ENCODE peak calls at places on chromosomes 4 and X, in five cellular contexts. One of them, this sample, is unnamed.
A peak's percentile ranks its signal among the peaks of the same experiment; 100 is the strongest.

GRCh38 chr4:128338634-128339355 is 51.2 kb upstream of the PGRMC2 start:
- DNase-seq in HFF-Myc: peak; percentile 76
- DNase-seq in SK-N-SH: no peak
- DNase-seq in tibial artery: no peak
- DNase-seq in ovary: no peak
- DNase-seq in this sample: no peak

GRCh38 chr4:107705742-107706556 is 14.1 kb downstream of the PAPSS1 start:
- DNase-seq in SK-N-SH: no peak
- DNase-seq in tibial artery: no peak
- DNase-seq in ovary: no peak
- DNase-seq in HFF-Myc: no peak
- DNase-seq in this sample: no peak

GRCh38 chr4:89307446-89308160 is at the start of gene GPRIN3:
- DNase-seq in ovary: peak; percentile 76
- DNase-seq in SK-N-SH: peak; percentile 86
- DNase-seq in HFF-Myc: no peak
- DNase-seq in tibial artery: peak; percentile 36
- DNase-seq in this sample: peak; percentile 73

GRCh38 chr4:100872811-100873210 is 355.0 kb upstream of the EMCN start:
- DNase-seq in tibial artery: no peak
- DNase-seq in ovary: no peak
- DNase-seq in HFF-Myc: no peak
- DNase-seq in SK-N-SH: no peak
- DNase-seq in this sample: no peak

GRCh38 chrX:72576161-72576896 is 3.7 kb upstream of the HDAC8 start:
- DNase-seq in HFF-Myc: no peak
- DNase-seq in ovary: no peak
- DNase-seq in tibial artery: no peak
- DNase-seq in SK-N-SH: no peak
- DNase-seq in this sample: no peak

GRCh38 chr4:60817609-60818008 is 382.5 kb upstream of the ADGRL3 start:
- DNase-seq in HFF-Myc: no peak
- DNase-seq in tibial artery: no peak
- DNase-seq in SK-N-SH: no peak
- DNase-seq in ovary: no peak
- DNase-seq in this sample: no peak

GRCh38 chrX:125295337-125295736 is 24.3 kb upstream of the TEX13C start:
- DNase-seq in tibial artery: no peak
- DNase-seq in SK-N-SH: no peak
- DNase-seq in HFF-Myc: no peak
- DNase-seq in ovary: no peak
- DNase-seq in this sample: no peak

GRCh38 chrX:149950681-149951080 is 12.4 kb upstream of the EOLA2 start:
- DNase-seq in HFF-Myc: peak; percentile 38
- DNase-seq in ovary: no peak
- DNase-seq in tibial artery: no peak
- DNase-seq in SK-N-SH: peak; percentile 18
- DNase-seq in this sample: peak; percentile 21

GRCh38 chr4:173332021-173332487 is 2.1 kb downstream of the HMGB2 start:
- DNase-seq in tibial artery: no peak
- DNase-seq in SK-N-SH: no peak
- DNase-seq in ovary: no peak
- DNase-seq in HFF-Myc: no peak
- DNase-seq in this sample: no peak

GRCh38 chr4:150297861-150298474 is 219.7 kb downstream of the DCLK2 start:
- DNase-seq in SK-N-SH: peak; percentile 34
- DNase-seq in ovary: no peak
- DNase-seq in tibial artery: peak; percentile 28
- DNase-seq in HFF-Myc: no peak
- DNase-seq in this sample: no peak

GRCh38 chrX:81779701-81780100 is 577.8 kb downstream of the SH3BGRL start:
- DNase-seq in tibial artery: no peak
- DNase-seq in ovary: no peak
- DNase-seq in SK-N-SH: no peak
- DNase-seq in HFF-Myc: no peak
- DNase-seq in this sample: no peak

GRCh38 chr4:128349921-128350320 is 62.3 kb upstream of the PGRMC2 start:
- DNase-seq in HFF-Myc: peak; percentile 72
- DNase-seq in SK-N-SH: no peak
- DNase-seq in ovary: no peak
- DNase-seq in tibial artery: no peak
- DNase-seq in this sample: no peak

GRCh38 chr4:23959401-23960148 is 69.7 kb upstream of the PPARGC1A start:
- DNase-seq in SK-N-SH: no peak
- DNase-seq in HFF-Myc: no peak
- DNase-seq in ovary: no peak
- DNase-seq in tibial artery: no peak
- DNase-seq in this sample: no peak

GRCh38 chr4:100823066-100823992 is 305.5 kb upstream of the EMCN start:
- DNase-seq in ovary: no peak
- DNase-seq in SK-N-SH: no peak
- DNase-seq in tibial artery: no peak
- DNase-seq in HFF-Myc: no peak
- DNase-seq in this sample: no peak

GRCh38 chr4:92163348-92163747 is 140.4 kb upstream of the GRID2 start:
- DNase-seq in tibial artery: no peak
- DNase-seq in ovary: no peak
- DNase-seq in HFF-Myc: no peak
- DNase-seq in SK-N-SH: no peak
- DNase-seq in this sample: no peak

GRCh38 chrX:76850851-76851250 is 423.3 kb downstream of the MAGEE1 start:
- DNase-seq in SK-N-SH: no peak
- DNase-seq in HFF-Myc: no peak
- DNase-seq in ovary: no peak
- DNase-seq in tibial artery: no peak
- DNase-seq in this sample: no peak

GRCh38 chr4:184722798-184723197 is 11.1 kb downstream of the CENPU start:
- DNase-seq in ovary: no peak
- DNase-seq in tibial artery: no peak
- DNase-seq in SK-N-SH: no peak
- DNase-seq in HFF-Myc: no peak
- DNase-seq in this sample: no peak

GRCh38 chr4:189912170-189912569 is 28.5 kb upstream of the FRG1 start:
- DNase-seq in tibial artery: no peak
- DNase-seq in HFF-Myc: no peak
- DNase-seq in SK-N-SH: no peak
- DNase-seq in ovary: no peak
- DNase-seq in this sample: no peak

GRCh38 chr4:82528868-82529267 is 32.9 kb downstream of the TMEM150C start:
- DNase-seq in tibial artery: no peak
- DNase-seq in ovary: no peak
- DNase-seq in HFF-Myc: no peak
- DNase-seq in SK-N-SH: no peak
- DNase-seq in this sample: no peak

GRCh38 chr4:21795091-21795490 is 153.5 kb downstream of the KCNIP4 start:
- DNase-seq in HFF-Myc: no peak
- DNase-seq in tibial artery: no peak
- DNase-seq in SK-N-SH: no peak
- DNase-seq in ovary: no peak
- DNase-seq in this sample: no peak

GRCh38 chrX:118545510-118545909 is 49.9 kb downstream of the DOCK11 start:
- DNase-seq in ovary: no peak
- DNase-seq in SK-N-SH: no peak
- DNase-seq in tibial artery: no peak
- DNase-seq in HFF-Myc: no peak
- DNase-seq in this sample: no peak

GRCh38 chrX:281166-281999 is at the start of gene PLCXD1:
- DNase-seq in ovary: peak; percentile 67
- DNase-seq in SK-N-SH: peak; percentile 84
- DNase-seq in tibial artery: peak; percentile 20
- DNase-seq in HFF-Myc: no peak
- DNase-seq in this sample: no peak

GRCh38 chr4:26489101-26489669 is 1.1 kb downstream of the CCKAR start:
- DNase-seq in SK-N-SH: no peak
- DNase-seq in ovary: no peak
- DNase-seq in HFF-Myc: no peak
- DNase-seq in tibial artery: no peak
- DNase-seq in this sample: no peak

GRCh38 chrX:15856580-15856979 is 2.0 kb upstream of the AP1S2 start:
- DNase-seq in HFF-Myc: no peak
- DNase-seq in ovary: no peak
- DNase-seq in SK-N-SH: no peak
- DNase-seq in tibial artery: no peak
- DNase-seq in this sample: no peak

GRCh38 chr4:87555751-87556619 is 26.8 kb upstream of the SPARCL1 start:
- DNase-seq in ovary: no peak
- DNase-seq in tibial artery: peak; percentile 38
- DNase-seq in SK-N-SH: no peak
- DNase-seq in HFF-Myc: no peak
- DNase-seq in this sample: no peak

GRCh38 chr4:108559911-108560310 is 60.5 kb upstream of the RPL34 start:
- DNase-seq in ovary: no peak
- DNase-seq in HFF-Myc: no peak
- DNase-seq in SK-N-SH: no peak
- DNase-seq in tibial artery: no peak
- DNase-seq in this sample: no peak

GRCh38 chr4:1250527-1250812 is 1.5 kb upstream of the CTBP1 start:
- DNase-seq in SK-N-SH: peak; percentile 8
- DNase-seq in tibial artery: no peak
- DNase-seq in HFF-Myc: no peak
- DNase-seq in ovary: no peak
- DNase-seq in this sample: no peak
- H3K4me3 ChIP-seq in SK-N-SH: peak overlapping the region; percentile 73
- H3K4me3 ChIP-seq in tibial artery: no peak overlapping the region
- H3K4me3 ChIP-seq in HFF-Myc: no peak overlapping the region
- H3K4me3 ChIP-seq in ovary: no peak overlapping the region
- H3K4me3 ChIP-seq in this sample: peak overlapping the region; percentile 74

GRCh38 chrX:68503830-68504229 is 5.0 kb downstream of the YIPF6 start:
- DNase-seq in HFF-Myc: no peak
- DNase-seq in ovary: no peak
- DNase-seq in tibial artery: no peak
- DNase-seq in SK-N-SH: no peak
- DNase-seq in this sample: no peak
- H3K4me3 ChIP-seq in HFF-Myc: no peak overlapping the region
- H3K4me3 ChIP-seq in ovary: no peak overlapping the region
- H3K4me3 ChIP-seq in tibial artery: no peak overlapping the region
- H3K4me3 ChIP-seq in SK-N-SH: no peak overlapping the region
- H3K4me3 ChIP-seq in this sample: no peak overlapping the region

GRCh38 chrX:56764153-56764974 is 35.3 kb downstream of the NBDY start:
- DNase-seq in SK-N-SH: peak; percentile 79
- DNase-seq in ovary: peak; percentile 83
- DNase-seq in tibial artery: peak; percentile 26
- DNase-seq in HFF-Myc: peak; percentile 37
- DNase-seq in this sample: peak; percentile 21

GRCh38 chrX:56764975-56765791 is 36.1 kb downstream of the NBDY start:
- DNase-seq in tibial artery: no peak
- DNase-seq in ovary: no peak
- DNase-seq in SK-N-SH: no peak
- DNase-seq in HFF-Myc: no peak
- DNase-seq in this sample: no peak

GRCh38 chrX:56762707-56763555 is 33.9 kb downstream of the NBDY start:
- DNase-seq in HFF-Myc: no peak
- DNase-seq in ovary: no peak
- DNase-seq in SK-N-SH: no peak
- DNase-seq in tibial artery: no peak
- DNase-seq in this sample: no peak

GRCh38 chrX:56762220-56762619 is 33.2 kb downstream of the NBDY start:
- DNase-seq in tibial artery: no peak
- DNase-seq in ovary: no peak
- DNase-seq in HFF-Myc: no peak
- DNase-seq in SK-N-SH: no peak
- DNase-seq in this sample: no peak

GRCh38 chrX:56763556-56764152 is 34.6 kb downstream of the NBDY start:
- DNase-seq in SK-N-SH: peak; percentile 63
- DNase-seq in ovary: peak; percentile 84
- DNase-seq in HFF-Myc: no peak
- DNase-seq in tibial artery: no peak
- DNase-seq in this sample: no peak
- H3K4me3 ChIP-seq in SK-N-SH: peak overlapping the region; percentile 50
- H3K4me3 ChIP-seq in ovary: peak overlapping the region; percentile 42
- H3K4me3 ChIP-seq in HFF-Myc: no peak overlapping the region
- H3K4me3 ChIP-seq in tibial artery: no peak overlapping the region
- H3K4me3 ChIP-seq in this sample: peak overlapping the region; percentile 62

GRCh38 chrX:33721927-33722326 is 410.2 kb downstream of the FAM47A start:
- DNase-seq in ovary: no peak
- DNase-seq in SK-N-SH: no peak
- DNase-seq in tibial artery: no peak
- DNase-seq in HFF-Myc: no peak
- DNase-seq in this sample: no peak

GRCh38 chrX:33725556-33726232 is 406.4 kb downstream of the FAM47A start:
- DNase-seq in tibial artery: no peak
- DNase-seq in SK-N-SH: no peak
- DNase-seq in ovary: peak; percentile 29
- DNase-seq in HFF-Myc: no peak
- DNase-seq in this sample: no peak

GRCh38 chrX:33726281-33727160 is 405.6 kb downstream of the FAM47A start:
- DNase-seq in ovary: peak; percentile 36
- DNase-seq in SK-N-SH: no peak
- DNase-seq in HFF-Myc: no peak
- DNase-seq in tibial artery: no peak
- DNase-seq in this sample: peak; percentile 19
- H3K4me3 ChIP-seq in ovary: peak overlapping the region; percentile 34
- H3K4me3 ChIP-seq in SK-N-SH: peak overlapping the region; percentile 27
- H3K4me3 ChIP-seq in HFF-Myc: no peak overlapping the region
- H3K4me3 ChIP-seq in tibial artery: peak overlapping the region; percentile 57
- H3K4me3 ChIP-seq in this sample: peak overlapping the region; percentile 23